ENCODE peak calls at places on chromosomes 1 and 21, in five cellular contexts. B is HFFc6, W is BJ, Q is Panc1, I is OCI-LY7. L is an unnamed sample.

GRCh38 chr1:23103001-23103879 is 65.4 kb downstream of the LUZP1 start:
- DNase-seq in B (no peak), W (no peak), Q (peak), I (peak), L (no peak)

GRCh38 chr1:155241069-155241679 is 14.1 kb downstream of the ENTREP3 start:
- DNase-seq in B (peak), W (peak), Q (no peak), I (peak), L (no peak)

GRCh38 chr21:39612233-39613028 is at the start of gene B3GALT5:
- DNase-seq in B (no peak), W (no peak), Q (no peak), I (no peak), L (no peak)

GRCh38 chr1:16014509-16015482 is 3.0 kb downstream of the HSPB7 start:
- DNase-seq in B (no peak), W (no peak), Q (no peak), I (no peak), L (no peak)

GRCh38 chr1:19424651-19425570 is 60.4 kb downstream of the CAPZB start:
- DNase-seq in B (no peak), W (no peak), Q (no peak), I (no peak), L (no peak)

GRCh38 chr1:8782001-8782620 is 35.3 kb downstream of the RERE start:
- DNase-seq in B (no peak), W (no peak), Q (no peak), I (no peak), L (no peak)

GRCh38 chr1:66916320-66916719 is 8.3 kb downstream of the DNAI4 start:
- DNase-seq in B (no peak), W (no peak), Q (no peak), I (no peak), L (no peak)

GRCh38 chr1:30083800-30084464 is 639.5 kb downstream of the MATN1 start:
- DNase-seq in B (peak), W (peak), Q (peak), I (no peak), L (no peak)

GRCh38 chr1:40059292-40059959 is 18.9 kb downstream of the CAP1 start:
- DNase-seq in B (peak), W (no peak), Q (no peak), I (peak), L (no peak)

GRCh38 chr1:154199563-154199879 is 6.6 kb downstream of the CFAP141 start:
- DNase-seq in B (peak), W (no peak), Q (no peak), I (no peak), L (no peak)
- TF ChIP-seq CTCF in B (no peak), W (peak), Q (no peak), I (no peak), L (peak)

DNA sequence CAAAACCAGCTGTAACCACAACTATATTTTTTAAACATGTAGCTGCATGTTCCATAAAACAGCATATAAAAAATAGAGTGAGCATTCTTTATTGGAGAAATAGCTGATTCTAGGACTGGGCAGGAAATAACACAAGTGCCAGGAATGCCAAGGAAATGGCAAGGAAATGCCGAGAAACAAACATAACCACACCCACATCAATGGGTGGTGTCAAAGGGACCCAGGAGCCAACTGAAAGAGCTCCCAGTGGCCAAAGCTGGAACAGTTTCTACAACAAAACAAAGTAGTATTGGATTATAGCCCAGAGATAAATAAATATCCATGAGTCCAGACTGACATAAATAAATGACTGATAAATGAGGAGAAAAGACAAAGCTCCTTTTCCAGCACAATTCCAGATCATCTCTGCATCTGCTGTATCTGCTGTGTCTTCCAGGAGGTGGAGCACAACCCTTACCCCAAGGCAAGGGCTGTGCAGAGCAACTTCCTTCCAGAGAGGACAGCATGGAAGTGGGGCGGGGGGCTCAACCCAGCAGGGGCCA is 28.1 kb downstream of the ADARB1 start:
- DNase-seq in B (peak), W (peak), Q (no peak), I (peak), L (peak)
- TF ChIP-seq CTCF in B (peak), W (peak), Q (peak), I (peak), L (peak)

DNA sequence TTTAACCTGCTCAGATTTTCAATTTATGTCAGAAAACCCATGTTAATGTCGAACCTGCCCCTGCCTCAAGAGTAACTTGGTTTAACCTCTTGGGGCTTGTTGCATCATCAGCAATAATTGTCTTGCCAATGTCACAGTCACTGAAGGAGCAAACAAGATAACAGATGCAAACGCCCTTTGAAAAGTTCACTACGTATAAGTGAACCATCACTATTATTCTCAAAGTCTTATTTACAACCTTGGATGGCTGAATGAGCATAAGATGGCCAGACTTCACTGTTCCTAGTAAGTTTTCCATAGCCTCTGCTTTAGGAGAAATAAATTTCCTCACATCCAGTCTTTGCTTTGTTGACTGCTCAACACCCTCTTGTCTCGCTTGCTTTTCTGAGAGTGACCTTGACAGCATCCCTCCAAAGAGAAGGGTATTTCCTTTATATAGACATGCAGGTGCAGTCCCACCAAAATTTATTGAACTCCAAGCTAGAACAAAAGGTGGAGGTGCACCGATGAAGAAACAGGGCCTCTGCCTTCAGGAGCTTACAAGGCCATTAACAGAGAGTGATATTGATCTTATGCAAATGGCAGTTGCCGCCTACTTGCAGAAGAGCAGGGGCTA is 749 bp upstream of the LRIG2 start:
- DNase-seq in B (no peak), W (no peak), Q (no peak), I (no peak), L (no peak)
- TF ChIP-seq CTCF in B (no peak), W (no peak), Q (no peak), I (no peak), L (no peak)

DNA sequence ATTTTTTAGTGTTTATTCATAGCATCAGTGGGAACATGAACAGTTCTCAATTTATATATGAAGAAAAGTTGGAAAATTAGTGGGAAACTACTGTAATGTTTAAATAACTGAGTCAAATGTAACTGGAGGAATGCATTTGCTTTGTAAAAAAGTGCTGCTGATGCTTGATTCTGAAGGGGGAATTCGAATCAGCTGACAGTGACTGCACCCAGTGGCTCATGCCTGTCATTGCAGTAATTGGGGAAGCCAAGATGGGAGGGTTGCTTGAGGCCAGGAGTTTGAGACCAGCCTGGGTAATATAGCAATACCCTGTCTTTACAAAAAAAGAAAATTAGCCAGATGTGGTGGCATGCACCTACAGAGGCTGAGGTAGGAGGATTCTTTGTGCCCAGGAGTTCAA is 398.4 kb downstream of the ZP4 start:
- DNase-seq in B (no peak), W (no peak), Q (no peak), I (no peak), L (no peak)
- TF ChIP-seq CTCF in B (no peak), W (no peak), Q (peak), I (peak), L (no peak)

GRCh38 chr1:31502926-31503511 is 73.3 kb upstream of the TINAGL1 start:
- DNase-seq in B (no peak), W (no peak), Q (no peak), I (no peak), L (no peak)

GRCh38 chr1:31504001-31504400 is 72.3 kb upstream of the TINAGL1 start:
- DNase-seq in B (no peak), W (no peak), Q (no peak), I (no peak), L (no peak)

GRCh38 chr1:31503581-31503980 is 72.7 kb upstream of the TINAGL1 start:
- DNase-seq in B (no peak), W (no peak), Q (no peak), I (no peak), L (no peak)

GRCh38 chr1:31502253-31502652 is 74.1 kb upstream of the TINAGL1 start:
- DNase-seq in B (no peak), W (no peak), Q (no peak), I (no peak), L (no peak)

DNA sequence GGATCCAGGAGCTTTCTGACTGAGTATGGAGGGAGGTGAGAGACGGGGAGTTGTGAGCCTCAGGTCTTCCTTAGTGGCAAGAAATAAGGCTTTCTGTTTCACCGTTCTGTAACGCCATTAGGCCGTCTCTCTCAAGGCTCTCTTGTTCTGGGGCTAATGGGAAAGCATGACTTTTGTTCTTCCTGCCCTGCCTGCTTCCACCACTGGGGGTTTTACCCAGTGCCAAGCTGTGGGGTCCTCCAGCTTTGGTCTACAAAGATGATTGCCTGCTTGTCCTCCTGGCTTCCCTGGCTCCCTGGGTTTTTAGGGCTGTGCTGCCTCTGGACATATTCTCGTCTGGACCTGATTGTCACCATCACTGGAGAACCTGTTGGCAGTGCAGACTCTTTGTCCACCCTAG is 74.8 kb upstream of the TINAGL1 start:
- DNase-seq in B (no peak), W (no peak), Q (no peak), I (no peak), L (no peak)
- TF ChIP-seq CTCF in B (peak), W (peak), Q (no peak), I (peak), L (no peak)

GRCh38 chr1:97017895-97018294 is 296.3 kb downstream of the PTBP2 start:
- DNase-seq in B (no peak), W (no peak), Q (no peak), I (peak), L (no peak)
- TF ChIP-seq CTCF in B (peak), W (no peak), Q (no peak), I (no peak), L (no peak)

GRCh38 chr1:10020086-10020485 is 12.7 kb upstream of the UBE4B start:
- DNase-seq in B (no peak), W (no peak), Q (no peak), I (no peak), L (no peak)

GRCh38 chr1:10025354-10025753 is 7.4 kb upstream of the UBE4B start:
- DNase-seq in B (no peak), W (no peak), Q (no peak), I (no peak), L (no peak)

GRCh38 chr1:10019561-10019960 is 13.2 kb upstream of the UBE4B start:
- DNase-seq in B (no peak), W (no peak), Q (no peak), I (no peak), L (no peak)

DNA sequence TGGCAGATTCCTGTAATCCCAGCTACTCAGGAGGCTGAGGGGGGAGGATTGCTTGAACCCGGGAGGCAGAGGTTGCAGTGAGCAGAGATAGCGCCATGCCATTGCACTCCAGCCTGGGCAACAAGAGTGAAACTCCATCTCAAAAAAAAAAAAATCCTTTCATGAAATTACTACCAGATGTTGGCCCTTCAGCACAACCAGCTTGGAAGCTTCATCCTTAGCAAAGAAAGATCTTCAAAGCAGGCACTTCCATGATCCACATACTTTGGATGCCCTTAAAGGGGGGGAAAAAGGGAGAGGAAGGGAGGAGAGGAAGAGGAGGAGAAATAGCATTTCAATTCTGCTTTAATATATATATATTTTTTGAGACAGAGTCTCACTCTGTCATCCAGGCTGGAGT is 12.1 kb upstream of the UBE4B start:
- DNase-seq in B (peak), W (no peak), Q (no peak), I (no peak), L (no peak)
- TF ChIP-seq CTCF in B (no peak), W (no peak), Q (no peak), I (no peak), L (no peak)

DNA sequence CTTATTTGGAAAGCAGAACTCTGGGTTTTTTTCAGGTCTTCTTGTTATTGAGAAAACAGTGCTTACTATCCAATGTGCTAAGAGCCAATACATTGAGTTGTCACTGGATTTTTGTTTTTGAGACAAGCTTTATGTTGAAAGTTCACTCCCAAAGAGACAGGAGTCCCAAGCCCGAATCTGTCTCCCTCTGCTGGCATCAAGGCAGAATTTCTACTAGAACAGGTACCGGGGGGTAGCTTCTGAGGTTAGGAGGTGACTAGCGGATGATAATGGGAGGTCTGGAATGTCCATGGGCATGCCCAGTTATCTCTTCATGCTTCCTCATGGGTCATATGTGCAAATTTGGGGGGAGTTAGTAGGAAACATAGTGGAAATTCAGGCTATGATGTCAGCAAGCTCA is 25.1 kb downstream of the ZNF124 start:
- DNase-seq in B (no peak), W (no peak), Q (no peak), I (no peak), L (no peak)
- TF ChIP-seq CTCF in B (peak), W (peak), Q (peak), I (peak), L (no peak)

DNA sequence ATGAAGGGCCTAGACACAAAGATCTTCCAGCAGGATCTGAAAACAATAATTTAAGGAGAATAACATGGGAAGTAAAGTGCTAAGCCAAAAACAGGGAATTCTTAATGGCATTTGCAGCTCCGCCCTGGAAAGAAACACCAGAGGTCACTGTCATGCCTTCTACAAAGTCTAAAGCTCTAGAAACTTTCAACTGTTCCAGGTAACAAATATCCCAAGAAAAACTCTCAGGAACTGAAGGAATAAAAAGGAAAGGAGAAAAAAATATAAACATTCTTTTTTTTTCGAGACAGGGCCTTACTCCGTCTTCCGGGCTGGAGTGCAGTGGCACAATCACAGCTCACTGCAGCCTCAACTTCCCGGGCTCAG is 13.2 kb downstream of the ZC3H12A start:
- DNase-seq in B (no peak), W (no peak), Q (no peak), I (no peak), L (no peak)
- TF ChIP-seq CTCF in B (peak), W (no peak), Q (peak), I (peak), L (no peak)

GRCh38 chr1:202972046-202972445 is 5.0 kb upstream of the CYB5R1 start:
- DNase-seq in B (no peak), W (no peak), Q (no peak), I (no peak), L (no peak)

GRCh38 chr1:202979459-202979858 is 12.4 kb upstream of the CYB5R1 start:
- DNase-seq in B (no peak), W (no peak), Q (no peak), I (no peak), L (no peak)

GRCh38 chr1:202981939-202982338 is 14.9 kb upstream of the CYB5R1 start:
- DNase-seq in B (no peak), W (no peak), Q (no peak), I (no peak), L (no peak)

DNA sequence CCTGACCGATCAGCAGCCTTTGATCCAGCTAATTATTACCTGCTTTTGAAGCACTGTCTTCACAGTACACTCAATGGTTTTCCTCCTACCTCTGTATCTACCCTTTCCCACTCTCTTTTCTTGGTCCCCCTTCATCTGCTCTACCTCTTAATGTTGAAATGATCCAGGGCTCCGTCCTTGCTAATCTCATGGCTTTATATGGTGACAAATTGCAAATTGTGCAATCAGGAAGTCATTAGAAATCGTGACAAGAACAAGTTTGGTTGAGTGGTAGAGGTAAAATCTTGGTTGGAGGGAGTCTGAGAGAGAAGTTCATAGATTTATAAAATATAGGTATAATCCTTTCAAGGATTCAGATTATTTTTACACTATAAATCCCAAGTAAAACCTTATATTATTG is 9.6 kb upstream of the CYB5R1 start:
- DNase-seq in B (no peak), W (no peak), Q (no peak), I (no peak), L (no peak)
- TF ChIP-seq CTCF in B (no peak), W (no peak), Q (no peak), I (no peak), L (no peak)

L was measured in AG09319.